ENCODE peak calls at places on chromosome 22, in five cellular contexts. K is HEK293T; B is activated T-cell treated with anti-CD3 and anti-CD28 coated beads, Interleukin-2, amount 50 U/mL, for 72 hours; H is mesothelial cell of epicardium; E is NCI-H446 treated with DMSO at 0.1 percent for 48 hours. O is an unnamed sample.

GRCh38 chr22:38135133-38135706 is 24.7 kb upstream of the BAIAP2L2 start:
- DNase-seq in K (no peak), B (no peak), H (no peak), E (no peak), O (no peak)

GRCh38 chr22:38148252-38148651 is 33.4 kb downstream of the PLA2G6 start:
- DNase-seq in K (no peak), B (no peak), H (no peak), E (no peak), O (no peak)

GRCh38 chr22:22433770-22434169 is 74.8 kb downstream of the ZNF280B start:
- DNase-seq in K (no peak), B (no peak), H (no peak), E (no peak), O (no peak)

GRCh38 chr22:43829904-43830851 is 18.1 kb upstream of the EFCAB6 start:
- DNase-seq in K (no peak), B (no peak), H (no peak), E (peak; percentile 90), O (no peak)

GRCh38 chr22:30943368-30943767 is 25.2 kb downstream of the MORC2 start:
- DNase-seq in K (no peak), B (peak; percentile 22), H (no peak), E (no peak), O (no peak)

GRCh38 chr22:30187726-30188407 is 58.7 kb downstream of the LIF start:
- DNase-seq in K (no peak), B (no peak), H (no peak), E (no peak), O (no peak)

GRCh38 chr22:49026476-49027121 is 801.1 kb downstream of the BRD1 start:
- DNase-seq in K (no peak), B (no peak), H (no peak), E (no peak), O (no peak)

GRCh38 chr22:41841085-41841712 is 8.3 kb downstream of the SREBF2 start:
- DNase-seq in K (no peak), B (no peak), H (no peak), E (no peak), O (no peak)

GRCh38 chr22:44335066-44335839 is 22.5 kb upstream of the SHISAL1 start:
- DNase-seq in K (no peak), B (no peak), H (no peak), E (no peak), O (no peak)

GRCh38 chr22:31104869-31105268 is 2.5 kb downstream of the SELENOM start:
- DNase-seq in K (no peak), B (no peak), H (no peak), E (no peak), O (no peak)

GRCh38 chr22:23536821-23537345 is 43.2 kb downstream of the IGLL1 start:
- DNase-seq in K (no peak), B (no peak), H (no peak), E (no peak), O (no peak)

GRCh38 chr22:50114221-50114981 is 24.6 kb downstream of the MOV10L1 start:
- DNase-seq in K (no peak), B (no peak), H (no peak), E (no peak), O (peak; percentile 16)

GRCh38 chr22:40019681-40020080 is 24.9 kb downstream of the FAM83F start:
- DNase-seq in K (no peak), B (no peak), H (no peak), E (no peak), O (no peak)

GRCh38 chr22:37284807-37285355 is 2.6 kb downstream of the CYTH4 start:
- DNase-seq in K (no peak), B (no peak), H (no peak), E (no peak), O (no peak)

GRCh38 chr22:50517495-50518260 is 7.7 kb downstream of the SCO2 start:
- DNase-seq in K (no peak), B (no peak), H (no peak), E (no peak), O (no peak)

GRCh38 chr22:31425331-31426050 is 26.1 kb downstream of the DRG1 start:
- DNase-seq in K (no peak), B (no peak), H (no peak), E (no peak), O (no peak)

GRCh38 chr22:38882972-38883622 is 11.1 kb upstream of the CBX6 start:
- DNase-seq in K (no peak), B (no peak), H (no peak), E (no peak), O (no peak)